ENCODE peak calls at places on chromosomes 4 and X, in eight cellular contexts. X, L, M, D, V, P, W and A are unnamed samples.

GRCh38 chrX:56826020-56826419 is 97.0 kb downstream of the NBDY start:
- DNase-seq in X (no peak), L (no peak), M (no peak), D (no peak), V (no peak), P (no peak), W (no peak), A (no peak)

GRCh38 chr4:140092094-140092820 is 61.7 kb downstream of the MAML3 start:
- DNase-seq in X (peak), L (peak), M (peak), D (peak), V (peak), P (no peak), W (peak), A (peak)

GRCh38 chrX:100350704-100351489 is 59.2 kb downstream of the PCDH19 start:
- DNase-seq in X (no peak), L (peak), M (no peak), D (no peak), V (no peak), P (no peak), W (no peak), A (no peak)

GRCh38 chr4:95548738-95549245 is at the start of gene UNC5C:
- DNase-seq in X (peak), L (peak), M (peak), D (peak), V (peak), P (no peak), W (peak), A (peak)

GRCh38 chr4:38306482-38307071 is 346.4 kb downstream of the PTTG2 start:
- DNase-seq in X (no peak), L (no peak), M (no peak), D (no peak), V (no peak), P (no peak), W (no peak), A (no peak)

GRCh38 chrX:148979786-148980185 is 479.4 kb downstream of the AFF2 start:
- DNase-seq in X (no peak), L (no peak), M (no peak), D (no peak), V (no peak), P (no peak), W (no peak), A (no peak)

GRCh38 chr4:110633358-110634319 is 10.8 kb upstream of the PITX2 start:
- DNase-seq in X (no peak), L (peak), M (peak), D (peak), V (no peak), P (no peak), W (peak), A (no peak)

GRCh38 chr4:89797117-89797516 is 39.8 kb downstream of the SNCA start:
- DNase-seq in X (peak), L (no peak), M (no peak), D (no peak), V (no peak), P (peak), W (no peak), A (no peak)

GRCh38 chrX:11793734-11794133 is 35.7 kb downstream of the MSL3 start:
- DNase-seq in X (no peak), L (no peak), M (no peak), D (peak), V (no peak), P (no peak), W (no peak), A (no peak)

GRCh38 chrX:43882294-43882681 is at the start of gene MAOB:
- DNase-seq in X (peak), L (peak), M (peak), D (peak), V (peak), P (no peak), W (peak), A (peak)

GRCh38 chr4:29805871-29806480 is 914.2 kb upstream of the PCDH7 start:
- DNase-seq in X (no peak), L (no peak), M (no peak), D (no peak), V (no peak), P (no peak), W (no peak), A (no peak)

GRCh38 chrX:74009041-74009440 is 294.9 kb upstream of the ZCCHC13 start:
- DNase-seq in X (no peak), L (no peak), M (no peak), D (no peak), V (no peak), P (peak), W (no peak), A (no peak)

GRCh38 chr4:155906554-155907247 is 3.2 kb downstream of the TDO2 start:
- DNase-seq in X (peak), L (no peak), M (no peak), D (no peak), V (no peak), P (peak), W (no peak), A (no peak)

GRCh38 chr4:85861064-85861767 is 386.3 kb downstream of the ARHGAP24 start:
- DNase-seq in X (no peak), L (no peak), M (no peak), D (no peak), V (no peak), P (peak), W (no peak), A (peak)

GRCh38 chr4:184471872-184472539 is 2.3 kb downstream of the IRF2 start:
- DNase-seq in X (no peak), L (peak), M (no peak), D (no peak), V (no peak), P (peak), W (peak), A (peak)

GRCh38 chr4:20020049-20020448 is 231.7 kb upstream of the SLIT2 start:
- DNase-seq in X (no peak), L (no peak), M (no peak), D (no peak), V (peak), P (no peak), W (no peak), A (no peak)

GRCh38 chrX:75603833-75604232 is 81.0 kb upstream of the ZDHHC15 start:
- DNase-seq in X (peak), L (no peak), M (no peak), D (peak), V (peak), P (peak), W (peak), A (no peak)

GRCh38 chrX:150696836-150697235 is 3.6 kb downstream of the MTMR1 start:
- DNase-seq in X (no peak), L (no peak), M (no peak), D (no peak), V (no peak), P (no peak), W (no peak), A (no peak)

GRCh38 chrX:102966701-102967100 is 29.6 kb downstream of the RAB40AL start:
- DNase-seq in X (no peak), L (no peak), M (no peak), D (no peak), V (no peak), P (peak), W (no peak), A (no peak)

GRCh38 chr4:139770361-139770760 is 104.7 kb downstream of the MGST2 start:
- DNase-seq in X (no peak), L (no peak), M (no peak), D (no peak), V (no peak), P (no peak), W (peak), A (no peak)

GRCh38 chrX:126770179-126770578 is 49.4 kb upstream of the PRR32 start:
- DNase-seq in X (peak), L (peak), M (no peak), D (peak), V (peak), P (no peak), W (peak), A (no peak)

GRCh38 chr4:1379801-1380331 is 26.4 kb downstream of the NKX1-1 start:
- DNase-seq in X (no peak), L (peak), M (no peak), D (no peak), V (no peak), P (no peak), W (no peak), A (no peak)

GRCh38 chr4:4182835-4183568 is 43.7 kb downstream of the OTOP1 start:
- DNase-seq in X (no peak), L (peak), M (peak), D (peak), V (peak), P (no peak), W (peak), A (no peak)

GRCh38 chr4:140260227-140260626 is 106.2 kb upstream of the MAML3 start:
- DNase-seq in X (peak), L (no peak), M (no peak), D (no peak), V (peak), P (peak), W (no peak), A (no peak)

GRCh38 chr4:15457401-15458201 is 12.1 kb upstream of the CC2D2A start:
- DNase-seq in X (no peak), L (no peak), M (no peak), D (peak), V (peak), P (peak), W (peak), A (no peak)

GRCh38 chr4:15451181-15451865 is 18.4 kb upstream of the CC2D2A start:
- DNase-seq in X (no peak), L (no peak), M (no peak), D (no peak), V (no peak), P (peak), W (no peak), A (no peak)

GRCh38 chr4:15455290-15455689 is 14.4 kb upstream of the CC2D2A start:
- DNase-seq in X (no peak), L (no peak), M (no peak), D (no peak), V (peak), P (peak), W (no peak), A (no peak)

DNA sequence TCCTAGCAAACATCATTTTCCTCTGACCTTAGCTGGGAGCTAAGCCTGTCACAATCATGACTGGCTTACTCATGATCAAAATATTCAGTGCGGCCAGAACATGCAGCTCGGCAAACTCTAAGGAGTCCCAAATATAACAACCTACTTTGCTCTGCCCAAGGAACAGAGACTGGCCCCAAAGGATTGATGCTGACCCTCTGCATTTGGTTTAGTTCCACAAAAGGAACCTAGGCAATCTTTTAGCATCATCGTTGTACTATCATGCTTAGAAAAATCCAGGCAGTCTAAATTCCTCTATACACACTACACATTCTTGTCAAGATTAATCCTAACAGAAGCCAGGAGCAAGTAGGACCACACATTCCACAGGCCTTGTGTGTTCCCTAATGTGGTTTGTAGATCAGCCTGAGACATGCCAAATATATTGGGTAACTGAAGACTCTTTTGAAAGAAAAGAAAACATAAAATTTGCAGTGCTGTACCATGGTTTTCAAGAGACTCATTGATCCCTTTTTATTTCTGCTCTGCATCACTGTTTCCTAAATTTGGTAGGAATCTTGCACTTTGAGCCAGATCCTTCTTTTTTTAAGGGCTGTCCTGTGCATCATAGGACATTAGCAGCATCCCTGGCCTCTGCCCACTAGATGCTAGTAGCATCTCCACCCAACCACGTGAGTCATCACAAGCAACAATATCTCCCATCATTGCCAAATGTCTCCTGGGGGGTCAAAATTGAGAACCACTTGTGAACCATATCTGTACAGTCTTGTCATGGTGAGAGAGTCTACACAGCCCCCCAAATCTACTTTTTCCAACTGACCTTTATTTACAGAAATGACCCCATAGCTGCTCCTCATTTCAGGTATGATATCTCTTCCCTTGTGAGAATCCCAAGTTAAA is 17.6 kb upstream of the CC2D2A start:
- DNase-seq in X (peak), L (no peak), M (no peak), D (no peak), V (peak), P (peak), W (peak), A (no peak)
- H3K9ac ChIP-seq in X (no peak), L (no peak), M (no peak), D (no peak), V (no peak), P (no peak), W (no peak), A (peak)

GRCh38 chr4:128323401-128323800 is 35.8 kb upstream of the PGRMC2 start:
- DNase-seq in X (peak), L (no peak), M (no peak), D (peak), V (peak), P (no peak), W (no peak), A (no peak)
- H3K27ac ChIP-seq in X (peak), L (no peak), M (no peak), D (no peak), V (peak), P (peak), W (no peak), A (no peak)

GRCh38 chr4:40607224-40607623 is 22.4 kb downstream of the RBM47 start:
- DNase-seq in X (no peak), L (no peak), M (no peak), D (no peak), V (peak), P (peak), W (no peak), A (no peak)

GRCh38 chr4:40612831-40613230 is 16.8 kb downstream of the RBM47 start:
- DNase-seq in X (no peak), L (no peak), M (no peak), D (no peak), V (no peak), P (no peak), W (no peak), A (no peak)

GRCh38 chr4:40613456-40613855 is 16.2 kb downstream of the RBM47 start:
- DNase-seq in X (no peak), L (no peak), M (no peak), D (no peak), V (peak), P (peak), W (no peak), A (no peak)

GRCh38 chr4:40606239-40606767 is 23.4 kb downstream of the RBM47 start:
- DNase-seq in X (no peak), L (peak), M (no peak), D (no peak), V (peak), P (no peak), W (no peak), A (no peak)

DNA sequence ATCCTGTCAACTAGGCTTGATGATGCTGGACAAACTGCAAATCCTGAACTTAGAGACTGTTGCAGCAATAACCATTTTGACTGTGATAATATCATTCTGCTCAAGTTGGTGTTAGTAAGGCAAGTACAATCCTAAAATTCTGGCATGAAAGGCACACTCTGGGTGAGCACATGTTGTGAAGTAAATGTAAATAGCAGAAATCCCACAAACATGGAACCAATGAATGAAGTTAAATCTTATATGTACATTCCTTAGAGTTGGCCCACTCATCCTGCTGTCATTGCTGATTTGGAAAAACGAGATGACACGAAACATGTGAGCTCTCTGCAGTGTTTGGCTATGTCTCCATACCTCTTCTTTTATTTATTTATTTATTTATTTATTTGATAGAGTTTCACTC is 21.0 kb downstream of the RBM47 start:
- DNase-seq in X (no peak), L (no peak), M (no peak), D (no peak), V (peak), P (peak), W (no peak), A (no peak)
- H3K4me3 ChIP-seq in X (no peak), L (no peak), M (no peak), D (no peak), V (no peak), P (no peak), W (no peak), A (no peak)

GRCh38 chr4:108978066-108978465 is 215.2 kb upstream of the ETNPPL start:
- DNase-seq in X (no peak), L (no peak), M (no peak), D (no peak), V (no peak), P (no peak), W (no peak), A (no peak)
- H3K9ac ChIP-seq in X (no peak), L (no peak), M (no peak), D (no peak), V (no peak), P (no peak), W (no peak), A (no peak)